ENCODE peak calls at places on chromosomes 7 and 10, in five cellular contexts. C is HCT116, H is stomach, Z is H1, L is sigmoid colon. I is an unnamed sample.

GRCh38 chr7:127380479-127380878 is 12.0 kb downstream of the ZNF800 start:
- DNase-seq in C (no peak), H (no peak), Z (no peak), L (no peak), I (no peak)

GRCh38 chr10:34462993-34463392 is 352.1 kb downstream of the PARD3 start:
- DNase-seq in C (no peak), H (no peak), Z (no peak), L (no peak), I (no peak)

GRCh38 chr10:132265878-132266496 is 41.8 kb downstream of the STK32C start:
- DNase-seq in C (no peak), H (no peak), Z (no peak), L (no peak), I (no peak)

GRCh38 chr10:29784175-29784773 is 149.5 kb upstream of the SVIL start:
- DNase-seq in C (peak; percentile 73), H (peak; percentile 41), Z (peak; percentile 56), L (peak; percentile 92), I (peak; percentile 88)

GRCh38 chr10:3106908-3107425 is 39.6 kb downstream of the PFKP start:
- DNase-seq in C (no peak), H (no peak), Z (no peak), L (no peak), I (no peak)

GRCh38 chr7:149620961-149621360 is 123.4 kb upstream of the ZNF746 start:
- DNase-seq in C (no peak), H (no peak), Z (no peak), L (no peak), I (no peak)

GRCh38 chr7:111025013-111025412 is 65.9 kb upstream of the LRRN3 start:
- DNase-seq in C (no peak), H (no peak), Z (no peak), L (no peak), I (no peak)

GRCh38 chr10:29807407-29807806 is 172.6 kb upstream of the SVIL start:
- DNase-seq in C (no peak), H (no peak), Z (no peak), L (no peak), I (no peak)

GRCh38 chr7:75567948-75568595 is 76.0 kb downstream of the SPDYE5 start:
- DNase-seq in C (no peak), H (no peak), Z (no peak), L (no peak), I (no peak)

GRCh38 chr10:3538850-3539531 is 246.0 kb downstream of the KLF6 start:
- DNase-seq in C (no peak), H (peak; percentile 34), Z (peak; percentile 44), L (peak; percentile 84), I (no peak)

GRCh38 chr7:26091933-26092332 is 60.1 kb upstream of the NFE2L3 start:
- DNase-seq in C (no peak), H (no peak), Z (no peak), L (no peak), I (peak; percentile 62)

GRCh38 chr10:103852189-103852711 is 3.1 kb downstream of the SH3PXD2A start:
- DNase-seq in C (no peak), H (no peak), Z (no peak), L (peak; percentile 83), I (no peak)

GRCh38 chr10:80498833-80499671 is 38.6 kb upstream of the SH2D4B start:
- DNase-seq in C (peak; percentile 85), H (peak; percentile 81), Z (no peak), L (peak; percentile 99), I (no peak)

GRCh38 chr7:42932861-42933591 is 850 bp downstream of the MRPL32 start:
- DNase-seq in C (no peak), H (peak; percentile 29), Z (no peak), L (no peak), I (peak; percentile 43)

GRCh38 chr7:42929449-42929848 is 2.5 kb downstream of the PSMA2 start:
- DNase-seq in C (no peak), H (no peak), Z (no peak), L (no peak), I (no peak)

GRCh38 chr7:42930889-42931288 is 1.1 kb downstream of the PSMA2 start:
- DNase-seq in C (no peak), H (no peak), Z (no peak), L (no peak), I (no peak)

GRCh38 chr7:42931447-42931833 is 534 bp downstream of the PSMA2 start:
- DNase-seq in C (no peak), H (no peak), Z (no peak), L (no peak), I (no peak)

DNA sequence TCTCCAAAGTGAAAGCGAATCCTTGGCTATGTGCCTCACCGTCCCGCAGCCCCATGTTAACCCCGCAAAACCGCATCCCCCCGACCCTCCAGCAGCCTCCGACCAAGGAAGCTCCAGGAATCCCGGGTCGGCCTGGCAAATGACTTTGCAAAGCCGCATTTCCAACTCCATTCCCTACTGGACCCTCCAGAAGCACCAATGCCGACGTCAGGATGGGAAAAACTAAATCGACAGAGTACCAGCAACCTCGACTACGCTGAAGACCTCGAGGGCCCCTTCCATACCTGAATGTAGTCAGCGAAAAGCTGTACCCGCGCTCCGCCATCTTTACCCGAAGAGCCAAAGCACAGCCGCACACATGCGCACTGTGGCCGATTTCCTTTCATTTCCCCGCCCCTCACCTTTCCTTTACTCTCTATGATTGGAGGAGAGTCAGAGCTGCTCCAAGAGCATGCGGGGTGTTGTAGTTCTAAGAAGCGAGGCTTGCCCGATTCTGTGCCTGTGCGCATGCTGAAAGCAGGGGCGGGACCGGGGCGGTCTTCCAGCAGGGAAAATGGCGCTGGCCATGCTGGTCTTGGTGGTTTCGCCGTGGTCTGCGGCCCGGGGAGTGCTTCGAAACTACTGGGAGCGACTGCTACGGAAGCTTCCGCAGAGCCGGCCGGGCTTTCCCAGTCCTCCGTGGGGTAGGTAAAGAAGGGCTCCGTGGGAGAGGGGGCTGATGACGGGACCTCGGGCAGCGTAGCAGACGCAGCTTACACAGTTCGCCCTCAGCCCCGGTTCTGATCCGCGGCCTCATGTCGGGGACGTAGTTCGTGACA is at the start of the genes MRPL32 and PSMA2:
- DNase-seq in C (peak; percentile 95), H (peak; percentile 95), Z (peak; percentile 88), L (peak; percentile 98), I (peak; percentile 99)
- TF ChIP-seq POLR2AphosphoS5 in C (peak; percentile 96), H (peak; percentile 36), Z (peak; percentile 85), L (peak; percentile 58), I (peak; percentile 87)

GRCh38 chr10:61454541-61454940 is 1.4 kb upstream of the TMEM26 start:
- DNase-seq in C (no peak), H (no peak), Z (no peak), L (no peak), I (no peak)
- TF ChIP-seq POLR2AphosphoS5 in C (no peak), H (no peak), Z (no peak), L (no peak), I (no peak)

DNA sequence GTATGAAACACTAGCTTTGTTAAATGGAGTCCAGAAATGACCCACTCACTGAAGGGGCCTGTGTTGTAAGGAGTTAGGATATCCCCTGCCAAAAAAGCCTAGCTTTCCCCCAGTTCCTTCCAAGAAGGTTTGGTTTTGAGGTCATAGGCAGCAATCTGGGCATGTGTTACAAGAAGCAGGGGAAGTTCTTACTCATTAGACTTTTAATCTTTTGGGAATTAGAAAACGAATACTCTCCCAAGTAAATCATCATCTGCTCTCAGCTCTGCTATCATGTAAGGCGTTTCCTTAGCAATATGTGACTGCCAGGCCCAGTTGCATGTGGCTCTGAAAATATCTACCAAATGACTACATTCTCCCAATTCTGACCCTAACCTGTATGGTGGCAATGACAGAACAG is 3.7 kb downstream of the NOD1 start:
- DNase-seq in C (no peak), H (no peak), Z (no peak), L (peak; percentile 72), I (no peak)
- TF ChIP-seq POLR2AphosphoS5 in C (no peak), H (peak; percentile 29), Z (no peak), L (peak; percentile 20), I (no peak)

GRCh38 chr7:31022117-31022516 is 30.0 kb upstream of the ADCYAP1R1 start:
- DNase-seq in C (no peak), H (no peak), Z (no peak), L (no peak), I (no peak)
- TF ChIP-seq POLR2AphosphoS5 in C (no peak), H (no peak), Z (no peak), L (no peak), I (no peak)

DNA sequence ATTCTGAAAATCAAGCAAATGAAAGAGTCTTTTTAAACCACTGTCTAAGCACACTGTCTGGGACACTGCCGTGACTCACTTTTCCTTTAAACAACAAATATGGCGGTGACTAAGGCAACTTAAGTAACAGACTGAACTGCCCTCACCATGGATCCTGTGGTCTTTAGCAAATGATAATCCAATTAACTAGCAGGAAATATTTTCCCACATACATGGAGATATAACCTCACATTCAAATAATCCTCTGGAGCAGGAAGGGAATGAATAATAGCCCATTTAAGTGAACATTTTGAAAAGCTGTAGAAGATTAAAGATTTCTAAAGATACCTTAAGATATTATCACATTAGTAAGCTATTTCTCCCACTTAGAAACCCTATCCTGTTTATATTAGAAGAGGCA is 40.3 kb upstream of the LRRC17 start:
- DNase-seq in C (no peak), H (no peak), Z (no peak), L (no peak), I (no peak)
- TF ChIP-seq POLR2AphosphoS5 in C (no peak), H (no peak), Z (no peak), L (no peak), I (no peak)

GRCh38 chr7:47580175-47580701 is 1.7 kb downstream of the TNS3 start:
- DNase-seq in C (no peak), H (peak; percentile 74), Z (no peak), L (no peak), I (peak; percentile 33)
- TF ChIP-seq POLR2AphosphoS5 in C (no peak), H (no peak), Z (no peak), L (no peak), I (no peak)

GRCh38 chr10:97708976-97709745 is 4.4 kb upstream of the MARVELD1 start:
- DNase-seq in C (no peak), H (peak; percentile 72), Z (no peak), L (peak; percentile 91), I (peak; percentile 93)
- TF ChIP-seq POLR2AphosphoS5 in C (no peak), H (peak; percentile 4), Z (no peak), L (no peak), I (no peak)

DNA sequence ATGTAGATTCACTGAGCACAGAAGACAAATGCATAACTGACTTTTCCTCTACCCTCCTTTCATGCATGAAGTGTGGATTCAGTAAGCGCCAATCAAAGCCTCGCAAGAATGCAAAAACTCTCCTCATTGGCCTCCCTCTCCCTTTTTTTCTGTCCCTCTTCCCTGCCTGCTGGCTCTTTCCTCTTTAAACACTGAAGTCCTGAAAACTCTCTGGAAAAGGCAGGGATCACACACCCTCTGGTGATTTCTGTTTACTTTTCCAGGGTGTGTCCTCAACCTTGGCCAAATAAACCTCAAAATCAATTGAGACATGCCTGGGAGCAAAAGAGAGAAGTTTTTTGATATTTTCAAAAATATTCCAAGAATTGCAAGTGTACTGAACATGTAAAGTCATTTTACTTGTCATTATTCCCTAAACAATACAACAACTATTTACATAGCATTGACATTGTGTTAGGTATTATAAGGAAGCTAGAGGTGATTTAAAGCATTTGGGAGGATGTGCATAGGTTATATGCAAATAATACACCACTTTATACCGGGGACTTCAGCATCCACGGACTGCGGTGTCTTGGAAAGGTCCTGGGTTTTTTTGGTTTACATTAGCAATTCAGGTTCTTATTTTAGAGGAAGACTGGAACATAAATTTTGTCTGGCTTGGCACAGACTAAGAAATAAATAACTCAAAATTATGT is 71.3 kb downstream of the SEC61G start:
- DNase-seq in C (no peak), H (no peak), Z (no peak), L (no peak), I (peak; percentile 41)
- TF ChIP-seq POLR2AphosphoS5 in C (no peak), H (no peak), Z (no peak), L (no peak), I (no peak)

I was measured in GM23338.